ENCODE peak calls at places on chromosomes 3 and 15, in nine cellular contexts. V is transverse colon, W is sigmoid colon, A is stomach, Z is HepG2, Y is SK-N-SH, I is esophagus muscularis mucosa, G is K562, F is suprapubic skin. E is an unnamed sample.

GRCh38 chr15:44782516-44782915 is 46.2 kb downstream of the TRIM69 start:
- DNase-seq in G (no peak), I (no peak), F (no peak), A (no peak), W (no peak), Z (no peak), Y (no peak), V (no peak), E (no peak)

GRCh38 chr15:65033659-65034269 is 4.3 kb upstream of the MTFMT start:
- DNase-seq in Y (peak; percentile 47), Z (peak; percentile 63), A (no peak), F (no peak), G (peak; percentile 53), V (peak; percentile 31), I (no peak), W (no peak), E (no peak)

GRCh38 chr3:33050084-33050653 is 46.8 kb downstream of the GLB1 start:
- DNase-seq in A (no peak), V (no peak), I (no peak), Y (no peak), G (no peak), Z (no peak), W (no peak), F (no peak), E (no peak)

GRCh38 chr15:71386448-71387236 is 271.4 kb downstream of the THSD4 start:
- DNase-seq in Z (no peak), W (no peak), G (peak; percentile 12), A (no peak), V (no peak), I (no peak), F (no peak), Y (peak; percentile 10), E (no peak)

GRCh38 chr15:61050844-61051569 is 178.1 kb downstream of the RORA start:
- DNase-seq in W (no peak), V (no peak), I (peak; percentile 91), A (no peak), Y (no peak), Z (no peak), F (no peak), G (no peak), E (no peak)

GRCh38 chr15:98715890-98716443 is 67.6 kb downstream of the IGF1R start:
- DNase-seq in G (no peak), W (no peak), A (no peak), F (no peak), Y (no peak), Z (no peak), I (no peak), V (no peak), E (no peak)

GRCh38 chr15:81880833-81881232 is 165.0 kb downstream of the MEX3B start:
- DNase-seq in I (no peak), W (no peak), F (no peak), Z (no peak), G (no peak), V (no peak), Y (no peak), A (no peak), E (no peak)

GRCh38 chr3:163071684-163072083 is 1575.1 kb downstream of the OTOL1 start:
- DNase-seq in I (no peak), G (no peak), Y (no peak), Z (no peak), W (no peak), V (no peak), A (no peak), F (no peak), E (no peak)

GRCh38 chr3:73656241-73656890 is 31.6 kb upstream of the PDZRN3 start:
- DNase-seq in Z (no peak), Y (no peak), A (no peak), W (no peak), G (no peak), F (no peak), V (no peak), I (no peak), E (no peak)

GRCh38 chr3:123602325-123602724 is 17.5 kb upstream of the HACD2 start:
- DNase-seq in F (no peak), A (no peak), W (no peak), Z (peak; percentile 78), I (no peak), V (no peak), G (peak; percentile 44), Y (no peak), E (no peak)

GRCh38 chr3:169992781-169993180 is 26.2 kb downstream of the SEC62 start:
- DNase-seq in G (no peak), Z (no peak), V (no peak), W (no peak), Y (no peak), I (no peak), A (no peak), F (no peak), E (no peak)

GRCh38 chr3:8542190-8542980 is 40.8 kb downstream of the LMCD1 start:
- DNase-seq in V (no peak), Z (no peak), W (no peak), G (no peak), Y (no peak), F (no peak), I (no peak), A (no peak), E (no peak)

GRCh38 chr3:175255698-175256097 is 396.6 kb downstream of the NAALADL2 start:
- DNase-seq in V (no peak), Y (no peak), G (no peak), Z (no peak), W (no peak), F (no peak), I (no peak), A (no peak), E (no peak)

GRCh38 chr3:188241072-188241471 is 87.1 kb downstream of the LPP start:
- DNase-seq in Y (no peak), W (peak; percentile 85), V (no peak), Z (no peak), F (no peak), I (no peak), G (no peak), A (no peak), E (peak; percentile 18)
- H3K4me1 ChIP-seq in Y (peaks cover 38% of the 10 kb centered on the region), W (peaks cover 85% of the 10 kb centered on the region), V (peaks cover 75% of the 10 kb centered on the region), Z (peaks cover 15% of the 10 kb centered on the region), F (peaks cover 22% of the 10 kb centered on the region), I (peaks cover 100% of the 10 kb centered on the region), G (no peaks in the 10 kb centered on the region), A (peaks cover 10% of the 10 kb centered on the region), E (peaks cover 4% of the 10 kb centered on the region)

GRCh38 chr3:129068291-129068886 is 7.8 kb downstream of the GP9 start:
- DNase-seq in V (no peak), F (no peak), Z (no peak), Y (no peak), I (no peak), A (no peak), G (no peak), W (no peak), E (peak; percentile 90)
- TF ChIP-seq EP300 in V (no peak), F (no peak), Z (no peak), Y (no peak), I (no peak), A (no peak), G (no peak), W (no peak), E (no peak)

DNA sequence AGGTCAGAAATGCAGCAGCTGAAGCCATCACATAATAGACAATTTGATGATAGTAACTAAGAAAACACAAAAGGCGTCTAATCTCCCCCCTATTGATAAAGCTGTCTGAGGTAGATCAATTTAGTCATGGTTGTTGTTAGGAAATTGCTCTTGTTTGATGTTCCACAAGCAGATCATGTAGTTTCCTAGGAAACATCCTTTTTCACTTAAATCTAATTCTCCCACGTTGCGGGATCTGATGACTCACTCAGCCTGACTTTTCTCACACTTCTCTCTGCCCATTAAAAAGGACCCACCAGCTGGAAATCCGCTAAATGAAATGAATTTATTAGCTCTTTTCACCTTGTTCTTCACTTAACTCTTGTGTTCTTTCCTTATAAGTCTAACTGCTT is 795.9 kb upstream of the ARPP21 start:
- DNase-seq in G (no peak), W (no peak), V (no peak), Y (no peak), I (no peak), A (no peak), Z (no peak), F (no peak), E (no peak)
- TF ChIP-seq POLR2AphosphoS5 in G (no peak), W (no peak), V (no peak), Y (no peak), I (no peak), A (no peak), Z (no peak), F (no peak), E (no peak)

DNA sequence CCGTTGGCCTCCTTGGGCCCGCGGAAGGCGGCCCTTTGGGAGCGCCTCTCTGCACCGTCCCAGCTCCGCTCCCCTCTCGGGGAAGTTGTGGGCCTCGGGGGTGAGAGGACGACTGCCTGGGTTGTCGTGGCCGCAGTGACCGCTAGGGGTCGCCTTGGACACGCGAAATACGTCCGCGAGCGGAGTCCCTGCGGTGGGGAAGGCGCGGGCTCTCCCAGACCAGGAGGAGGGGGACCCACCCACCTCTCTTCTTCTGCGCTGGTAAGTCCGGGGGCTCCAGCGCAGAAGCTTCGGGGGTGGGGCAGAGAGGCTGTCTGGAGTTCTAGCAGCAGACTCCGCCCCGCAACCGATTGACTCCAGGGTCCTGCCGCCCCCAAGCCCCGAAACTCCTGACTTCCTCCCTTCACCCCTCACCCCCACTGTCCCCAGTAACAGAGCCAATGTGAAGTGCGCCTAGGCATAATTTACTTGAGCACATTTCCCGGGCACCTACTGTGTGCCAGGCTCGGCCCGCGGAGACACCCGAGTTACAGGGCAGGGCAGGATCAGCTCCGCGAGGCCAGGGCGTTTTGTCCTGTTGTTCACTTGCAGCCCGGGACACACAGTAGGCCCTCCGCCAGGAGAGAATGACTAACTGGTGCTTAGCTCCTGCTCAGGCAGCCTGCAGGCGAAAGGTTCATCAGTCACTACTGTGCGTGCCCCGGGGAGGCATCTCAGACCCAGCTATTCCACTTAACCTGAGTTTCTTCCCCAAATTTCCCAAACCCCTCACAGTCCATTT is 32.8 kb downstream of the DNASE1L3 start:
- DNase-seq in Z (peak; percentile 67), F (peak; percentile 94), W (peak; percentile 95), A (peak; percentile 93), G (peak; percentile 88), I (peak; percentile 97), V (peak; percentile 94), Y (peak; percentile 93), E (peak; percentile 90)
- H3K4me1 ChIP-seq in Z (peaks cover 100% of the 10 kb centered on the region), F (peaks cover 34% of the 10 kb centered on the region), W (peaks cover 42% of the 10 kb centered on the region), A (peaks cover 61% of the 10 kb centered on the region), G (peaks cover 34% of the 10 kb centered on the region), I (peaks cover 56% of the 10 kb centered on the region), V (peaks cover 62% of the 10 kb centered on the region), Y (no peaks in the 10 kb centered on the region), E (peaks cover 48% of the 10 kb centered on the region)

GRCh38 chr3:196057663-196058356 is 24.1 kb downstream of the TFRC start:
- DNase-seq in V (no peak), F (no peak), G (no peak), W (no peak), I (no peak), A (no peak), Y (no peak), Z (no peak), E (no peak)

GRCh38 chr3:196051336-196052076 is 30.4 kb downstream of the TFRC start:
- DNase-seq in W (no peak), V (no peak), Z (no peak), I (no peak), F (no peak), G (no peak), Y (no peak), A (no peak), E (no peak)

GRCh38 chr3:196055267-196055666 is 26.6 kb downstream of the TFRC start:
- DNase-seq in G (no peak), Y (no peak), V (no peak), F (no peak), W (no peak), Z (no peak), A (no peak), I (no peak), E (no peak)

GRCh38 chr3:196053487-196053886 is 28.4 kb downstream of the TFRC start:
- DNase-seq in F (no peak), W (no peak), G (no peak), A (no peak), Z (no peak), I (no peak), Y (no peak), V (no peak), E (no peak)

GRCh38 chr3:196055683-196056270 is 26.1 kb downstream of the TFRC start:
- DNase-seq in Y (no peak), V (no peak), I (no peak), W (no peak), Z (peak; percentile 89), A (no peak), G (peak; percentile 69), F (no peak), E (no peak)
- TF ChIP-seq EP300 in Y (no peak), V (no peak), I (no peak), W (no peak), Z (peak; percentile 88), A (no peak), G (peak; percentile 22), F (no peak), E (no peak)